ENCODE peak calls at places on chromosomes 3 and 15, in five cellular contexts. F, T, J, Z and H are unnamed samples.

GRCh38 chr15:99437315-99438221 is 128.2 kb upstream of the MEF2A start:
- DNase-seq in F (no peak), T (no peak), J (no peak), Z (no peak), H (no peak)

GRCh38 chr3:59245879-59246501 is 196.2 kb upstream of the CFAP20DC start:
- DNase-seq in F (no peak), T (peak), J (no peak), Z (no peak), H (no peak)

GRCh38 chr3:197912770-197913476 is 37.1 kb upstream of the RPL35A start:
- DNase-seq in F (no peak), T (no peak), J (no peak), Z (no peak), H (no peak)

GRCh38 chr3:113717308-113717707 is 20.9 kb upstream of the USF3 start:
- DNase-seq in F (no peak), T (no peak), J (no peak), Z (no peak), H (no peak)

GRCh38 chr3:47377186-47377585 is 3.6 kb upstream of the PTPN23 start:
- DNase-seq in F (no peak), T (no peak), J (no peak), Z (no peak), H (no peak)

GRCh38 chr3:112774293-112774926 is 72.3 kb downstream of the CD200R1L start:
- DNase-seq in F (no peak), T (no peak), J (no peak), Z (no peak), H (no peak)

GRCh38 chr3:58530354-58530865 is 6.6 kb downstream of the ACOX2 start:
- DNase-seq in F (no peak), T (no peak), J (no peak), Z (no peak), H (no peak)

GRCh38 chr3:148924572-148924971 is 59.5 kb downstream of the CPA3 start:
- DNase-seq in F (no peak), T (no peak), J (no peak), Z (no peak), H (no peak)

GRCh38 chr15:74291101-74292071 is 55.3 kb downstream of the CCDC33 start:
- DNase-seq in F (peak), T (peak), J (no peak), Z (peak), H (peak)

GRCh38 chr3:71109241-71109976 is 474.1 kb downstream of the FOXP1 start:
- DNase-seq in F (no peak), T (peak), J (no peak), Z (no peak), H (no peak)

GRCh38 chr15:83166830-83167229 is 40.8 kb downstream of the HDGFL3 start:
- DNase-seq in F (no peak), T (no peak), J (no peak), Z (no peak), H (no peak)

GRCh38 chr3:141000027-141000663 is 51.0 kb upstream of the SPSB4 start:
- DNase-seq in F (peak), T (peak), J (peak), Z (peak), H (peak)

GRCh38 chr15:79406191-79406590 is 25.9 kb upstream of the MINAR1 start:
- DNase-seq in F (no peak), T (no peak), J (no peak), Z (no peak), H (no peak)

GRCh38 chr3:182490601-182491485 is 302.5 kb upstream of the ATP11B start:
- DNase-seq in F (no peak), T (peak), J (peak), Z (no peak), H (no peak)

GRCh38 chr3:190516416-190516815 is 2.5 kb downstream of the IL1RAP start:
- DNase-seq in F (no peak), T (no peak), J (no peak), Z (no peak), H (no peak)

GRCh38 chr15:78979456-78980320 is 34.8 kb upstream of the CTSH start:
- DNase-seq in F (no peak), T (peak), J (peak), Z (peak), H (no peak)

GRCh38 chr15:76529911-76530310 is 193.3 kb downstream of the ISL2 start:
- DNase-seq in F (no peak), T (no peak), J (no peak), Z (no peak), H (no peak)

GRCh38 chr3:128426128-128426921 is 40.4 kb downstream of the DNAJB8 start:
- DNase-seq in F (peak), T (no peak), J (no peak), Z (peak), H (no peak)

GRCh38 chr15:68307131-68307928 is 29.8 kb downstream of the FEM1B start:
- DNase-seq in F (no peak), T (no peak), J (no peak), Z (no peak), H (no peak)

GRCh38 chr3:12004741-12005513 is 739 bp downstream of the SYN2 start:
- DNase-seq in F (no peak), T (no peak), J (no peak), Z (peak), H (no peak)

GRCh38 chr3:131036200-131036816 is 9.6 kb downstream of the NEK11 start:
- DNase-seq in F (no peak), T (no peak), J (no peak), Z (no peak), H (no peak)